ENCODE peak calls at places on chromosomes 2 and 18, in four cellular contexts. F is left ventricle myocardium inferior, P is fibroblast of lung, X is small intestine. M is an unnamed sample. For H3K4me1, the result is how much of the 10 kb centered on the place peaks cover.

GRCh38 chr2:1140389-1141003 is 189.8 kb downstream of the SNTG2 start:
- DNase-seq in F (no peak), P (no peak), X (no peak), M (no peak)

GRCh38 chr2:143161982-143162837 is 33.0 kb downstream of the ARHGAP15 start:
- DNase-seq in F (no peak), P (peak), X (peak), M (no peak)

GRCh38 chr2:217756375-217757107 is 246.3 kb downstream of the TNS1 start:
- DNase-seq in F (peak), P (peak), X (peak), M (no peak)

GRCh38 chr2:56113571-56113970 is 70.2 kb upstream of the CCDC85A start:
- DNase-seq in F (no peak), P (no peak), X (no peak), M (no peak)

GRCh38 chr2:106108351-106108750 is 85.8 kb downstream of the UXS1 start:
- DNase-seq in F (no peak), P (peak), X (no peak), M (no peak)

GRCh38 chr18:40708726-40709125 is 1246.3 kb upstream of the PIK3C3 start:
- DNase-seq in F (no peak), P (peak), X (no peak), M (no peak)

GRCh38 chr18:74493689-74494088 is 2.5 kb upstream of the CNDP2 start:
- DNase-seq in F (no peak), P (peak), X (peak), M (peak)

GRCh38 chr2:109020217-109020637 is 31.2 kb upstream of the EDAR start:
- DNase-seq in F (no peak), P (peak), X (no peak), M (no peak)

GRCh38 chr2:225399509-225399908 is at the start of gene NYAP2:
- DNase-seq in F (no peak), P (no peak), X (no peak), M (no peak)

GRCh38 chr2:26632624-26633185 is 8.5 kb downstream of the CIB4 start:
- DNase-seq in F (no peak), P (no peak), X (no peak), M (no peak)

GRCh38 chr2:84888401-84889276 is 7.8 kb upstream of the TRABD2A start:
- DNase-seq in F (no peak), P (peak), X (peak), M (no peak)

GRCh38 chr2:94762600-94762999 is 108.6 kb upstream of the TEKT4 start:
- DNase-seq in F (no peak), P (no peak), X (no peak), M (no peak)

GRCh38 chr2:189096769-189097447 is 82.7 kb downstream of the COL5A2 start:
- DNase-seq in F (no peak), P (peak), X (no peak), M (peak)

GRCh38 chr2:64063454-64063853 is 44.2 kb upstream of the VPS54 start:
- DNase-seq in F (no peak), P (no peak), X (no peak), M (no peak)

GRCh38 chr2:85987266-85988178 is 98.7 kb upstream of the ST3GAL5 start:
- DNase-seq in F (no peak), P (no peak), X (no peak), M (no peak)

GRCh38 chr2:215755651-215756350 is 257.6 kb downstream of the MREG start:
- DNase-seq in F (no peak), P (peak), X (no peak), M (no peak)

GRCh38 chr2:79855264-79856006 is 342.6 kb downstream of the CTNNA2 start:
- DNase-seq in F (no peak), P (peak), X (peak), M (no peak)

GRCh38 chr2:7860693-7861092 is 821.2 kb upstream of the ID2 start:
- DNase-seq in F (no peak), P (peak), X (no peak), M (peak)

GRCh38 chr2:127651381-127651809 is 5.4 kb downstream of the GPR17 start:
- DNase-seq in F (peak), P (no peak), X (no peak), M (no peak)

GRCh38 chr2:127650785-127651380 is 4.9 kb downstream of the GPR17 start:
- DNase-seq in F (peak), P (peak), X (no peak), M (no peak)

GRCh38 chr2:127653421-127654083 is 7.6 kb downstream of the GPR17 start:
- DNase-seq in F (peak), P (peak), X (no peak), M (no peak)

GRCh38 chr2:127652786-127653357 is 6.9 kb downstream of the GPR17 start:
- DNase-seq in F (no peak), P (no peak), X (no peak), M (no peak)

GRCh38 chr2:127651987-127652550 is 6.1 kb downstream of the GPR17 start:
- DNase-seq in F (peak), P (no peak), X (no peak), M (no peak)
- H3K4me1 ChIP-seq in F (half or more), P (under half), X (under half), M (under half)

DNA sequence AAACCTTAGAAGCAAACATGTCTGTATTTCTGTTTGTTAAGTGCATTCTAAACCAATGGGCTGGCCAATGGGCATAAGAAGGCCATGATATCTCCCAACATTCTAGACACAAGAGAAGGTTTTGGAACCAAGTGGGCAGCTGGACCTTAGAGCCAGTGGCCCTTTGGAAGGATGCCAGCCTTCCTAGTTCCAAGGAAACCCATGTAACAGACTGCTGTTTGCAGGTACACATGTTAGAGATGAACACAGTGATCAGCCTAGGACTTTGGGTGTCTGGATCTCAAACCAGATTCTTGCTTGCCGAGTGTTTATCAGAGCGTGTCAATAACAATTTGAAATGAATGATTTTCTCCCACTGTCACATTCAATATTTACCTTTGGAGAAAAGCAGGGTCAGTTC is 97.5 kb upstream of the COPS8 start:
- DNase-seq in F (no peak), P (no peak), X (no peak), M (no peak)
- H3K27ac ChIP-seq in F (peak), P (no peak), X (no peak), M (no peak)

DNA sequence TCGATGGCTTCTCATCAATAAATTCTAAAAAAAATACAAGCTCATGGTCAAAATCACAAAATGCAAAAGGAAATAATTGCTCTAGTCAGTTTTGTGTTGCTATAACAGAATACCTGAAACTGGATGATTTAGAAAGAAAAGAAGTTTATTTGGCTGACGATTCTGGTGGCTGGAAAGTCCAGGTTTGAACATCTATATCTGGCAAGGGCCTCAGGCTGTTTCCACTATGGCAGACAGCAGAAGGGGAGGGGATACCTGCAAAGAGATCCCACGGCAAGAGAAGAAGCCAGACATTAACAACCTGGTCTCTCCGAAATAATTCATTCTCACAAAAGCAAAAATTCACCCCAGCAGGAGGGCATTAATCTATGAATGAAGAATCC is 34.8 kb upstream of the TMEM17 start:
- DNase-seq in F (no peak), P (no peak), X (no peak), M (no peak)
- H3K4me1 ChIP-seq in F (under half), P (under half), X (under half), M (under half)

DNA sequence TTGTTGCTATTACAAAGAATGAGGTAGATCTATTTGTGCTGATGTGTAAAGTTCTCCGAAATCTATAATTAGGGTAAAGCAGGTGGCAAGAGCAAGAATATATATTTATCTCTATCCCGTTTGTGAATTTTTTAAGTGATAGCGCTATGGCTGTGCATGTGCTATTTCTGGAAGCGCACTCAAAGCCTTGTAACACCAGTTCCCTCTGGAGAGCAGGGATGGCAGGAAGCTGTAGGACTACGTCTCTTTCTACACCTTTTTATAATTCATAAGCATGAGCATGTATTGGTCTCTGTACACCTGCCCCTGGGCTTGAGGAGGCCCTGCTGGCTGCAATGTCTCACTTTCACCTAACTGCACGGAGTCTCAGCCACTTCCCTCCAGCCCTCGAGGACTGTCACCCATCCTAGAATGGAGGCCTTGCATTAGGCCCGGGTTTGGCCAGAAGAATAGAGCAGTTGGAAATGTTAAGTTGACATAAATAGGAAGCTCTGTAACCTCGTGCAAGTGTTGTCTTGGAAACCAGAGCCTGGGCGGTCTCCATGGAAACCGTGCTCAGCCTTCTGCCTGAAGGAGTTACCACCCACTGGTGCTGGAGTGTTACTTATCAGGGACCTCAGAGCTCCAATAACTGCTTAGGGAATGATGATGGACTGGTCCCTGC is 20.9 kb downstream of the ITM2C start:
- DNase-seq in F (no peak), P (peak), X (no peak), M (no peak)
- H3K27ac ChIP-seq in F (no peak), P (no peak), X (no peak), M (no peak)

GRCh38 chr2:241810304-241811208 is 1.6 kb downstream of the NEU4 start:
- DNase-seq in F (peak), P (no peak), X (no peak), M (no peak)

GRCh38 chr2:241809383-241810303 is 650 bp downstream of the NEU4 start:
- DNase-seq in F (no peak), P (no peak), X (no peak), M (no peak)

GRCh38 chr2:241808051-241808450 is 942 bp upstream of the NEU4 start:
- DNase-seq in F (peak), P (no peak), X (no peak), M (no peak)

GRCh38 chr2:241811209-241811951 is 2.4 kb downstream of the NEU4 start:
- DNase-seq in F (peak), P (no peak), X (no peak), M (no peak)

GRCh38 chr2:241808701-241809382 is at the start of gene NEU4:
- DNase-seq in F (peak), P (no peak), X (peak), M (no peak)
- H3K4me1 ChIP-seq in F (under half), P (under half), X (under half), M (under half)

DNA sequence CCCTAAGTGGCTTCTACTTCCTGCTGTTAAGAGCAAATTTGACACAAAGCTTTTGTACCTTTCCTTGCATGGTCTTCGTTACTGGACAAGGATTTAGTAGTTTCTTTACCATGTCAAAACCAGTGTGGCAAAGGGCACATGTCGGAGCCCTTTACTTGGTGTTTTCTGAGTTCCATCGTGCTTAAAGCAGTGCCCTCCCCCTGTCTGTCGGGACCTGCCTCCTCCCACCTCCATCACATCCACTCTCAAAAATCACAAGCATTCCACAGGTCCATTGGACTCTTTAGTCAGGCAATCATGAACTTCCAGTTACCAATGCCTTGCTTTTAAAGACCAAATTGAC is 763 bp downstream of the CCDC141 start:
- DNase-seq in F (no peak), P (no peak), X (no peak), M (no peak)
- H3K27ac ChIP-seq in F (peak), P (no peak), X (no peak), M (no peak)

GRCh38 chr2:36407403-36407802 is 51.8 kb downstream of the CRIM1 start:
- DNase-seq in F (no peak), P (no peak), X (no peak), M (no peak)
- H3K4me1 ChIP-seq in F (half or more), P (under half), X (under half), M (under half)

M was measured in foreskin keratinocyte.